ENCODE peak calls at places on chromosome 10, in eight cellular contexts. Z is foreskin keratinocyte, E is fibroblast of pulmonary artery, D is fibroblast of lung, Y is cardiac fibroblast, K is WTC11, U is foreskin fibroblast, X is cardiac muscle cell. H is an unnamed sample.

GRCh38 chr10:572066-572465 is 117.4 kb downstream of the DIP2C start:
- DNase-seq in E (no peak), X (no peak), D (no peak), K (no peak), Y (no peak), Z (no peak), U (no peak), H (no peak)

GRCh38 chr10:8628351-8628750 is 573.9 kb downstream of the GATA3 start:
- DNase-seq in E (no peak), Z (peak; percentile 76), X (no peak), K (no peak), D (no peak), Y (no peak), U (no peak), H (peak; percentile 93)

GRCh38 chr10:18221882-18222281 is 81.7 kb downstream of the CACNB2 start:
- DNase-seq in Z (no peak), E (no peak), D (no peak), K (no peak), U (no peak), X (no peak), Y (no peak), H (no peak)

GRCh38 chr10:95511314-95511713 is 49.9 kb downstream of the SORBS1 start:
- DNase-seq in K (no peak), E (no peak), Z (no peak), D (no peak), U (no peak), Y (no peak), X (no peak), H (no peak)

GRCh38 chr10:108465871-108466641 is 1301.5 kb upstream of the SORCS1 start:
- DNase-seq in K (peak; percentile 63), U (no peak), Z (no peak), E (peak; percentile 2), X (peak; percentile 25), D (peak; percentile 43), Y (peak; percentile 20), H (peak; percentile 40)

GRCh38 chr10:125057158-125058001 is 103.0 kb downstream of the CTBP2 start:
- DNase-seq in D (peak; percentile 94), E (peak; percentile 98), Z (no peak), U (peak; percentile 98), Y (peak; percentile 96), X (peak; percentile 96), K (no peak), H (no peak)

GRCh38 chr10:11958956-11959355 is 83.7 kb downstream of the UPF2 start:
- DNase-seq in X (no peak), E (no peak), Z (no peak), K (no peak), U (no peak), D (no peak), Y (no peak), H (no peak)

GRCh38 chr10:126840736-126841135 is 64.5 kb upstream of the DOCK1 start:
- DNase-seq in X (no peak), K (no peak), Y (no peak), E (no peak), Z (no peak), U (no peak), D (no peak), H (no peak)

DNA sequence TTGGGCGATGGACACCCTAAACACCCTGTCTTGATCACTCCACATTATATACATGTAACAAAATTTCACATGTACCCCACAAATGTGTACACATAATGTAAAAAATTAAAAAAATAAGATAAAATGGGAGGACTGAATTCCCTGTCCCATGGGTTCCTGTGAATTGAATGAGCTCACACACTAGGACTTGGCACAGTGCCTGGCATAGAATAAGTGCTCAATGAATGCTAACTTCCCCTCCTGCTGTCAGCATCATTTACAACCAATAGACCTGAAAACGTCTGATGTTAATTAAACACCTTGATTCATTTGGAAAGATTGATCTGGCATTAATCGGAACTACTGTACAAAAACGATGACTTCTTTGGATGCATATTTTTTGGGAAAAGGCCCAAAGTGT is 117.3 kb upstream of the ZNF438 start:
- DNase-seq in Z (no peak), Y (no peak), U (no peak), K (no peak), X (peak; percentile 38), E (peak; percentile 56), D (no peak), H (no peak)
- TF ChIP-seq CTCF in Z (no peak), Y (no peak), U (no peak), K (no peak), X (no peak), E (no peak), D (no peak), H (no peak)

DNA sequence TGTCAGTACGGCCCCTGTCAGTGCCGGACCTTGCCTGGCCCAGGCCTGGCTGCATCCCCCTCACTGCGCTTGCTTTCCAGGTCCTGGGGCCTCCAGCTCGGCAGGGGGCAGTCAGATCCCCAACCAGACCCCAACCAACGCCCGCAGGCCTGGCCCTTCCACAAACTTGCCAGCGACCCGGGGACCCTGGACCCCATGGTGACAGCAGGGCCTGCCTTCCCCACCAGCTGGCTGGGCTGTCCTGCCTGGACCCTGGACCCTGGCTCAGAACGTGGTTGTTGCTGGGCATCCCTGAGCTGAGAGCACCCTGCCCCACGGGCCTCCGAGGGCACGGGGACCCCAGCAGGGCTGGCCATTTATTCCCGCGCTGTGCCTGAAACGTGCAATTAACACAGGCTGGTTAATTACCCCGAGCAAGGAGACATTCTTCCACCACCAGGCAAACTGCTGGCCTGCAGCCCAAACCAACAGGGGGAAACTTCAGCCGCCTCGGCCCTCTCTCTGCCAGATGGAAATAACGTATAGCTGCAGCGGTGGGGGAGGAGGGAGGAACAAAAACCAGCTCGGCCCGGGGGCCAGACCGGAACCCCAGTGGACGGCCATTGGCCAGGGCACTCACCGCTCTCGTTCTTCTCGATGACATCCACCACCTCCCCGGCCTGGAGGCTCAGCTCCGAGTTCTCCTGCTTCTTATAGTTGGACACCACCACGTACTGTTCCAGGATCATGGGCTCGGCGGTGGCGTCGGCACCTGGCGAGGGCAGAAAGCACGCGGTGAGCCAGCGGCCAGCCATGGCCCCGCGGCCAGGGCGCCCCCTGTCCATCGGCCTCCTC is 167.1 kb downstream of the NEURL1 start:
- DNase-seq in E (peak; percentile 56), X (peak; percentile 76), Y (peak; percentile 63), Z (no peak), U (no peak), D (peak; percentile 60), K (no peak), H (no peak)
- TF ChIP-seq CTCF in E (peak; percentile 23), X (no peak), Y (peak; percentile 5), Z (no peak), U (peak; percentile 16), D (peak; percentile 36), K (no peak), H (no peak)

GRCh38 chr10:55630491-55631056 is 730.5 kb downstream of the ZWINT start:
- DNase-seq in E (peak; percentile 4), D (peak; percentile 20), K (peak; percentile 42), Y (no peak), Z (no peak), X (peak; percentile 5), U (no peak), H (peak; percentile 46)

GRCh38 chr10:55628260-55628701 is 732.8 kb downstream of the ZWINT start:
- DNase-seq in Y (no peak), X (no peak), Z (no peak), U (no peak), K (peak; percentile 61), E (no peak), D (no peak), H (no peak)

GRCh38 chr10:55631071-55631654 is 729.9 kb downstream of the ZWINT start:
- DNase-seq in D (peak; percentile 40), E (peak; percentile 21), U (no peak), X (peak; percentile 24), Y (peak; percentile 23), K (peak; percentile 87), Z (no peak), H (peak; percentile 62)

GRCh38 chr10:55627526-55628170 is 733.4 kb downstream of the ZWINT start:
- DNase-seq in Z (no peak), Y (no peak), U (no peak), E (no peak), X (no peak), D (peak; percentile 7), K (peak; percentile 53), H (no peak)

DNA sequence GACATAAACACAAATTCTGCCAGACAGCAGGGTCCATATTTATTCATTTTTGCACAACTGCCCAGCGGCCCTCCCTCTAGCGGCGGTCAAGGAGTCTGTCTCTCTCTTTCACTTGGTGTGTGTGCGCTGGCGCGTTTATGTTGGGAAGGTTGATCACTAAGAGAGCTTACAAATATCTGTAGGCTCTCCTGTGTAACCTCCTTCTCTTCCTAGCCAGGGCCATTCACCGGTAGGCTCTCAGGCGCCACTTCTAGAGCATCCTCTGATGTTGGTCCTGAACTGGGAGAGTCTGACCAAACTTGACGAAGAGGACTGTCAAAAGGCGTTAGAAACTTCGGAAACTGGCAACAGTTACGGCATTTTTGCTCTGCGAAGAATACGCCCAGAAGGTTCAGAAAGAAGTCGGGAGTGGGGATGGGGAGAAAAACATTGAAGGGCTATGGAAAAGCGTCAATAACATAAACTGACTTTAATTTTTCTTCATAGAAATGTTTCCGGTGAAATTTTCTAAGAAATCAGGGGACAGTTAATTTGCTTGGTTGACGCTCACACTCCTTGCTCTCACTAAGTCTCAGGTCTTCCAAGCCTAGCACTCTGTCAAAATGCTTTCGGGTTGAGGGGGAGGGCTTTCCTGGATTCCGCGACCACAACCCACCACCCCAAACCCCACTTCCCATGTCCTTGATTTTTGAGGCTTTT is 731.1 kb downstream of the ZWINT start:
- DNase-seq in E (peak; percentile 53), X (peak; percentile 47), Z (no peak), D (peak; percentile 51), U (no peak), Y (peak; percentile 41), K (peak; percentile 52), H (peak; percentile 45)
- TF ChIP-seq CTCF in E (peak; percentile 62), X (peak; percentile 60), Z (peak; percentile 49), D (peak; percentile 80), U (peak; percentile 39), Y (peak; percentile 56), K (peak; percentile 44), H (peak; percentile 65)

GRCh38 chr10:6788191-6788590 is 208.1 kb upstream of the PRKCQ start:
- DNase-seq in E (no peak), D (no peak), X (no peak), Z (no peak), K (no peak), Y (no peak), U (no peak), H (no peak)

GRCh38 chr10:6781133-6781770 is 201.2 kb upstream of the PRKCQ start:
- DNase-seq in U (no peak), K (no peak), Y (no peak), Z (no peak), E (no peak), D (no peak), X (no peak), H (no peak)

GRCh38 chr10:6787684-6788083 is 207.6 kb upstream of the PRKCQ start:
- DNase-seq in K (no peak), X (no peak), D (no peak), Y (no peak), Z (no peak), U (no peak), E (no peak), H (no peak)

GRCh38 chr10:6782378-6782777 is 202.3 kb upstream of the PRKCQ start:
- DNase-seq in Y (no peak), Z (no peak), D (no peak), X (no peak), U (no peak), E (no peak), K (no peak), H (no peak)

DNA sequence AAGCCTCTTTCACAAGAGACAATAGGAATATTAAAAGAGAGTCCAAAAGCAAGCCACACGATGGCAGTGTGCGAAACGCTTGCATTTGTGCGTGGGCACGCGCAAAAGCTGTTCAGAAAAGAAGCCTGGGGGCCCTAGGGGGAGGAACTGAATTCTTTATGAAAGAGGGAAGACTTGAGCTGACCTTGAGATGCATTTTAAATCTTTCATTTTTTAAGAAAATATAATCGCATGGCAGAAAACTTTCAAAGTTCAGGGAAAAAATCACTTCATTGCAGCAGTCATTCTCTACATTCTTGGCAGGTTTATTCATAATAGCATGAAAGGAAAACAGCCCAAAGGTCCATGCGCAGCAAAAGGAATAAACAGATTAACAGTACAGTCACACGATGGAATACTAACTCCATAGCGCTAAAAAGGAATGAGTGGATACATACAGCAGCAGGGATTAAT is 206.5 kb upstream of the PRKCQ start:
- DNase-seq in X (peak; percentile 62), D (peak; percentile 61), E (peak; percentile 70), Z (peak; percentile 43), U (peak; percentile 63), K (no peak), Y (peak; percentile 73), H (peak; percentile 67)
- TF ChIP-seq CTCF in X (peak; percentile 53), D (peak; percentile 64), E (peak; percentile 63), Z (peak; percentile 81), U (peak; percentile 52), K (no peak), Y (peak; percentile 26), H (peak; percentile 67)